ENCODE peak calls at places on chromosome 3, in four cellular contexts. T is foreskin fibroblast, N is H1, C is astrocyte of the spinal cord. W is an unnamed sample.
A peak's percentile ranks its signal among the peaks of the same experiment; 100 is the strongest.

GRCh38 chr3:123724306-123724705 is 139.5 kb upstream of the HACD2 start:
- DNase-seq in T (no peak), N (no peak), C (no peak), W (no peak)

GRCh38 chr3:42190701-42191442 is 75.1 kb downstream of the CCK start:
- DNase-seq in T (peak; percentile 46), N (no peak), C (peak; percentile 66), W (peak; percentile 64)

GRCh38 chr3:40317061-40317676 is 7.7 kb downstream of the EIF1B start:
- DNase-seq in T (peak; percentile 56), N (no peak), C (peak; percentile 66), W (peak; percentile 77)

GRCh38 chr3:183073839-183074615 is 25.3 kb downstream of the MCCC1 start:
- DNase-seq in T (peak; percentile 29), N (no peak), C (no peak), W (peak; percentile 20)

GRCh38 chr3:58988041-58988440 is 61.8 kb downstream of the CFAP20DC start:
- DNase-seq in T (no peak), N (no peak), C (no peak), W (no peak)

GRCh38 chr3:102026656-102027055 is 177.3 kb downstream of the NFKBIZ start:
- DNase-seq in T (no peak), N (no peak), C (no peak), W (no peak)

GRCh38 chr3:191376742-191377141 is 46.4 kb upstream of the UTS2B start:
- DNase-seq in T (peak; percentile 74), N (no peak), C (peak; percentile 82), W (peak; percentile 86)

GRCh38 chr3:141998674-141999290 is 122.3 kb downstream of the ATP1B3 start:
- DNase-seq in T (no peak), N (no peak), C (peak; percentile 35), W (peak; percentile 11)

GRCh38 chr3:114775395-114775794 is 371.7 kb downstream of the ZBTB20 start:
- DNase-seq in T (no peak), N (no peak), C (peak; percentile 44), W (peak; percentile 70)

GRCh38 chr3:145219355-145220196 is 941.4 kb downstream of the PLOD2 start:
- DNase-seq in T (no peak), N (no peak), C (no peak), W (peak; percentile 9)

GRCh38 chr3:184333190-184333589 is 4.2 kb upstream of the FAM131A start:
- DNase-seq in T (no peak), N (no peak), C (no peak), W (no peak)

GRCh38 chr3:17307482-17307881 is 422.7 kb downstream of the PLCL2 start:
- DNase-seq in T (no peak), N (no peak), C (no peak), W (no peak)
- TF ChIP-seq CTCF in T (no peak), N (no peak), C (no peak), W (no peak)

DNA sequence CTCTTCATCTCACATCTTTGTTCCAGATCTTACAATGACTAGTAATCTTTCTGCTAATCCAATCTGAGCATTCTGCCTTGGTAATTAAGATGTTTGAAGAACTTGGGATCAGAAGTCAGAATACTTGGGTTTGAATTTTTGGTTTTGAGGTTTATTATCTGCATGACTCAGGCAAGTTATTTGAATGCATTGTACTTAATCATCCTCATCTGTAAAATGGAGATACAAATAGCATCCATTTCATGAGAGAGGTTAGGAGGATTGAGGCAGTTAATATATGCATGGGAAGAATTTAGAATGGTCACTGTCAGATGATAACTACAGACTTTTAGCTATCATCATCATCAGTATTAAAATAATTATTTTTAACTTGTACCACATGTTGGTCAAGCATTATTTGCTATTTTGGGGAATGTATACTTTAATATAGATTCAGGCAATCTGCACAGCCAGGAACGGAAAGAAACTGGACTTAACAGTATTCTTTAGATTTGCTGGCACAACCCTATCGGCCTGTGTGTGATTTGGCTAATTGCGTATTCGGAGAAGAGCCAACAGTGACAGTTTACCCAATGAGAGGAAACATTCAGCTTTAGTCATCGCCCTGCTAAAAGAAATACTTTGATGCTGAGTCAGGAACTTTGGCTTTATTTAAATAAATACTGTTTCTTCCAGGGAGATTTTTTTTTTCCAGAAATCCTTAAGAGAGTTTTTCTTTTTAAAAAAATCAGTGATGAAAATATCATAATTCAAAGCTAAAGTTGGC is 600.0 kb downstream of the ROBO1 start:
- DNase-seq in T (peak; percentile 85), N (no peak), C (peak; percentile 97), W (peak; percentile 96)
- H3K4me3 ChIP-seq in T (no peak overlapping the region), N (no peak overlapping the region), C (no peak overlapping the region), W (no peak overlapping the region)

GRCh38 chr3:17432237-17432636 is 310.2 kb downstream of the TBC1D5 start:
- DNase-seq in T (no peak), N (no peak), C (no peak), W (peak; percentile 36)

GRCh38 chr3:17433866-17434265 is 308.6 kb downstream of the TBC1D5 start:
- DNase-seq in T (no peak), N (no peak), C (no peak), W (no peak)

GRCh38 chr3:17431477-17432045 is 310.9 kb downstream of the TBC1D5 start:
- DNase-seq in T (no peak), N (no peak), C (no peak), W (peak; percentile 11)

GRCh38 chr3:17430574-17430973 is 311.9 kb downstream of the TBC1D5 start:
- DNase-seq in T (no peak), N (no peak), C (no peak), W (no peak)

DNA sequence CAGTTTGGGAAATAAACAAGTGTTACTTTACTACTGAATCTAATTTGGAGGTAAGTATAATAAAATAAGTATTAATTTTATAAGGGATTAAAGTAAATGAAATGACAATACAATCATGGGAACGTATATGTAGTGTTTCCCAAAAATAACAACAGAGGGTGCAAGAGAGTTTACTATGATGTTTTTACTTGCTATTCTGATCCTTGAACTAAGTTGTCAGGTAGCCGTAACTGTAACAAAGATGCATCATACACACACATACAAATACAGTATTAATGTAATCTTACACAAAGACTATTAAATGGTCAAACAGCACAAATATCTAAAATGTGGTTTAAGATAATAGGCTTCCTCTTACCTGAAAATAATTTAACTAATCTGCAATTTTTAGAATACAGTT is 311.4 kb downstream of the TBC1D5 start:
- DNase-seq in T (no peak), N (no peak), C (peak; percentile 51), W (peak; percentile 57)
- TF ChIP-seq CTCF in T (peak; percentile 27), N (no peak), C (peak; percentile 29), W (peak; percentile 53)

GRCh38 chr3:197508924-197509775 is 46.6 kb downstream of the BDH1 start:
- DNase-seq in T (no peak), N (no peak), C (no peak), W (no peak)
- H3K4me3 ChIP-seq in T (peak overlapping the region; percentile 38), N (peak overlapping the region; percentile 51), C (peak overlapping the region; percentile 47), W (peak overlapping the region; percentile 50)

GRCh38 chr3:17686613-17687012 is 55.8 kb downstream of the TBC1D5 start:
- DNase-seq in T (no peak), N (no peak), C (no peak), W (peak; percentile 21)
- TF ChIP-seq CTCF in T (no peak), N (no peak), C (no peak), W (peak; percentile 15)

DNA sequence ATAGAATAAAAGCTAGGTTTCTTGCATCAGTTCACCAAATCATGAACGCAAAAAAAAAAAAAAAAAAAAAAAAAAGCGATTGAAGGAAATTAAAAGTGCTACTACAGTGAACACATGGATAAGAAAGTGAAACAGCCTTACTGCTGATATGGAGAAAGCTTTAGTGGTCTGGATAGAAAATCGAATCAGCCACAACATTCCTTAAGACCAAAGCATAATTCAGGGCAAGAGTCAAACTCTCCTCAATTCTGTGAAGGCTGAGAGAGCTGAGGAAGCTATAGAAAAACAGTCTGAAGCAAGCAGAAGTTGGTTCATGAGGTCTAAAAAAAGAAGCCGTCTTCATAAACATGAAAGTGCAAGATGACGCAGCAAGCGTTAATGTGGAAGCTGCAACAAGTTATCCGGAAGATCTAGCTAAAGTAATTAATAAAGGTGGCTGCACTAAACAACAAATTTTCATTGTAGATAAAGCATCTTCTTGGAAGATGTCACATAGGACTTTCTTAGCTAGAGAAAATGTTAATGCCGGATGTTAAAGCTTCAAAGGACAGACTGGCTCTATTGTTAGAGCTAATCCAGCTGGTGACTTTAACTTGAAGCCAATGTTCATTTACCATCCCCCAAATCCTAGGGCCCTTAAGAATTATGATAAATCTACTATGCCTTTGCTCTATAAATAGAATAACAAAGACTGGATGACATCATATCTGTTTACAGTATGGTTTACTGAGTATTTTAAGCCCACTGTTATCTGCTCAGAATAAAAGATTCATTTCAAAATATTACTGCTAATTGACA is 19.2 kb downstream of the P3H2 start:
- DNase-seq in T (peak; percentile 53), N (no peak), C (peak; percentile 71), W (peak; percentile 61)
- H3K4me3 ChIP-seq in T (peak overlapping the region; percentile 2), N (peak overlapping the region; percentile 24), C (no peak overlapping the region), W (no peak overlapping the region)

DNA sequence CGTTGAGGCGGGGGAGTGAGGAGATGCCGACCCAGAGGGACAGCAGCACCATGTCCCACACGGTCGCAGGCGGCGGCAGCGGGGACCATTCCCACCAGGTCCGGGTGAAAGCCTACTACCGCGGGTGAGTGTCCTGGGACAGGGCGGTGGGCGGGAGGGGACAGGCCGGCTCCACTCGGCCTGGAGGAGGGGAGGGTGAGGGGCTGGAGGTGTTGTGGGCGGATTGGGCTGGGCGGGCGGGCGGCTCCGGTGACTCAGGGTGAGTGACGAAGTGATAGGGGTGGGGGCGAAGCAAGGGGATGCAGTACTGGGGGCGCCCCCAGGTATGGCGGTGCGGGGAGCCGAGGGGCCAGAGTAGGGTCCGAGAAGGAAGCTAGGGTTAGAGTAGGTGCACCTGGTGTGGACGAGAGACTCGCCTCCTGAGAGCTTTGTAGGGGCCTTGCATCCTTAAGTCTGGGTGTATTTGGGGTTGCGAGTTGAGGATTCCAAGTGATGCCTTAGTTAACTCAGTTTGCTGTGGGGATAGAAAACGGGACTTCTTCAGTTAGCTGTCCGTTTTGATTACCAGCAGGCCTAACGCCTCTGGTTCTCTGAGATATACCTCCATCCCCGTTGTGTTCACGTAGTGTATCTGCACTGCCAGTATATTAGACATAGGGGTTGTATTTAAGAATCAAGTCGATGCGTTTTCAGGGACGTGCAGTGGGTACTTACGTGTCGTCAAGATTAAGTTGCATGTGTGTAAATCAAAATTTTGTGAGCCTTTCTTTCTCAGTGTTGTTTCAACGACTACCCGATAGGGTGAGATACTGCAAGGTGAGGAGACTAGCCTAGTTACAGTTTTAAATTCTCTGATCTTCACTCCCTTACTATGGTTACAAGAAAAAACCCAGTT is 670 bp downstream of the PRKCI start:
- DNase-seq in T (no peak), N (no peak), C (peak; percentile 37), W (peak; percentile 32)
- TF ChIP-seq CTCF in T (no peak), N (no peak), C (peak; percentile 19), W (peak; percentile 15)

GRCh38 chr3:46953265-46954010 is 23.1 kb downstream of the CCDC12 start:
- DNase-seq in T (no peak), N (no peak), C (no peak), W (no peak)
- H3K4me3 ChIP-seq in T (no peak overlapping the region), N (no peak overlapping the region), C (no peak overlapping the region), W (no peak overlapping the region)

DNA sequence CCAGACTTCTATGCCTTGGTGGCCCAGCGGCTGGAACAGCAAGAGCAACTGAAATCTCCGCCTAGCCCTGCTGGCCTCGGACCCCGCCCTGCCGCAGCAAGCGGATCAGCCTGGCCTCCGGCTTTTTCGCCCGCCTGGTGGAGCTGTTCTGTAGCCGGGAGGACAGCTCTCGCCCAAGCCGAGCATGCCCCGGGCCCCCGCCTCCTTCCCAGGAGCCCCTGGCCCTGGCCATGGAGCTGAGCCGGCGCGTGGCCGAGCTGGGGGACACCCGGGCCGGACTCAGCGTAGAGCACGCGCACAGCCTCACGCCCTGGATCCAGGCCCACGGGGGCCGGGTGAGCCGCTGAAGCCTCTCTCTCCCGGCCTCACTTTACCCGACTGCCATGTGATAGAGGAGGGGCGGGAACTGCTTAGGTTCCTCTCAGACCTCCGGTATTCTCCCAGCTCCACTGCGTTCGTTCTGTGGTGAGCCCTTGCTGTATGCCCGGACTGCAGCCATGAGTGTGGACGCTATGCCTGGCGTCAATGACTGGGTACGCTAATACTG is 24.1 kb upstream of the MRPL3 start:
- DNase-seq in T (peak; percentile 30), N (no peak), C (peak; percentile 55), W (peak; percentile 62)
- TF ChIP-seq CTCF in T (peak; percentile 53), N (peak; percentile 69), C (peak; percentile 72), W (peak; percentile 54)